ENCODE peak calls at places on chromosomes 4 and X, in five cellular contexts. J is WTC11, O is A549, I is HepG2, D is SK-N-SH. T is an unnamed sample.

GRCh38 chrX:118502121-118502794 is 6.6 kb downstream of the DOCK11 start:
- DNase-seq in J (no peak), O (no peak), I (no peak), D (no peak), T (peak)

GRCh38 chr4:55036405-55036804 is 89.0 kb downstream of the KDR start:
- DNase-seq in J (no peak), O (no peak), I (no peak), D (no peak), T (no peak)

GRCh38 chr4:69860007-69860406 is at the start of gene SULT1E1:
- DNase-seq in J (no peak), O (no peak), I (no peak), D (no peak), T (no peak)

GRCh38 chr4:73679836-73680235 is 59.6 kb upstream of the RASSF6 start:
- DNase-seq in J (no peak), O (no peak), I (no peak), D (no peak), T (no peak)

GRCh38 chr4:25951390-25951952 is 37.5 kb downstream of the SMIM20 start:
- DNase-seq in J (no peak), O (no peak), I (no peak), D (no peak), T (no peak)

GRCh38 chr4:113052379-113052951 is 3.0 kb downstream of the ANK2 start:
- DNase-seq in J (no peak), O (no peak), I (no peak), D (no peak), T (peak)

GRCh38 chr4:150367326-150367725 is 214.6 kb upstream of the MAB21L2 start:
- DNase-seq in J (peak), O (no peak), I (no peak), D (no peak), T (no peak)

GRCh38 chr4:145557720-145558119 is 61.5 kb upstream of the MMAA start:
- DNase-seq in J (peak), O (peak), I (peak), D (peak), T (peak)

GRCh38 chrX:11533211-11533651 is 132.5 kb downstream of the ARHGAP6 start:
- DNase-seq in J (no peak), O (peak), I (peak), D (peak), T (peak)

GRCh38 chr4:183147191-183147590 is 48.1 kb downstream of the WWC2 start:
- DNase-seq in J (no peak), O (no peak), I (no peak), D (no peak), T (no peak)

DNA sequence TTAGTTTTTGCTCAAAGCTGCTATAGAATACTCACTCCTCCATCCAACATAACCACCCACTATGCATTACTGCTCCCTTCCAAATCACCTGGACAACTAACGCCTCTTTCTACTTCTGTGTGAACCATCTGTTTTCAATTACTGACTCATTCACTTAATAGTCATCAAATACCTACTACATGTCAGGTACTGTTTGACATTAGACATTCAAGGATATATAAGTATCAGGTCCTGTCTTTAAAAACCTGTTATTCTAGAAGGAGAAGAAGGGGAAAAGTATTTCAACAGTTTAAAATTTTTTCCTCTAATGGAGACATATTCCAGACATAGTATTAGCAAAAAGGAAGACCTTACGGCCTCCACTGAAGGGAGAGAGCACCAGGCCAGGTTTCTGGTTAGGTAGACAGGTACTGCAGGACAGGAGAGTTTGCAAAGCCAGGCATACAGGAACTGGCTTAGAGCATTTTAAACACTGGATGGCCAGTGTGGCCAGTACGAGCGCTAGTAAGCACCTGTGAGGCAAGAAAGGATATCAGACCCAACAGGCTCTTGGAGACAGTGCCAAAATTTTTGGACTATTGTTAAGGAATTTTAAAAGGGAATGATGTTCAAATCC is 39.0 kb downstream of the SH3RF1 start:
- DNase-seq in J (no peak), O (no peak), I (no peak), D (no peak), T (no peak)
- TF ChIP-seq CTCF in J (no peak), O (no peak), I (no peak), D (no peak), T (no peak)

GRCh38 chr4:8403173-8403753 is 37.3 kb downstream of the ACOX3 start:
- DNase-seq in J (peak), O (peak), I (peak), D (peak), T (peak)
- TF ChIP-seq MAX in J (no peak), O (no peak), I (no peak), D (no peak), T (no peak)

DNA sequence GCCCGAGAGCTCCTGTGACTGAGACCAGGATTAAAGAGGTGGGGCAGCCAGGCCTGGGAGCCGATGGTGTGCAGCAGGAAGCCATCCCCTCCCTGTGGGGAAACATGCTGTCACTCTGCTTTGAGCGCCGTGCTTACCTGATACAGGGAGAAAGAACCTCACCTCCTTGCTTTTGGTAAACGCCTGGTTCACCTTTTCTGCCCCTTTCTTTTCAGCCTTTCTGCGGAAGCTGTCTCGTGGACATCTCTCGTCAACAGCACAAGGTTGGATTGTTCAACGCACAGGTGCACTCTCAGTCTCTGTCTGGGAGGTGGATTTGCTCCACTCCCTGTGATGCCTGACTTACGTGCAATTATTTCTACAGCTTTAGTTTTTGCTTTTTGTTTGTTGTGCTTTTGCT is 12.0 kb downstream of the ZFYVE28 start:
- DNase-seq in J (no peak), O (no peak), I (no peak), D (no peak), T (no peak)
- TF ChIP-seq CTCF in J (no peak), O (no peak), I (no peak), D (no peak), T (no peak)

GRCh38 chrX:123807825-123808416 is 51.9 kb upstream of the XIAP start:
- DNase-seq in J (no peak), O (no peak), I (no peak), D (no peak), T (no peak)
- TF ChIP-seq MAX in J (no peak), O (no peak), I (no peak), D (no peak), T (no peak)

GRCh38 chrX:13687203-13687602 is 1.7 kb upstream of the RAB9A start:
- DNase-seq in J (no peak), O (no peak), I (no peak), D (no peak), T (no peak)

GRCh38 chrX:13689519-13690211 is 737 bp downstream of the RAB9A start:
- DNase-seq in J (no peak), O (no peak), I (no peak), D (no peak), T (peak)

GRCh38 chrX:13688384-13688771 is 550 bp upstream of the RAB9A start:
- DNase-seq in J (no peak), O (no peak), I (no peak), D (peak), T (peak)

GRCh38 chrX:13690836-13691235 is 1.9 kb downstream of the RAB9A start:
- DNase-seq in J (no peak), O (no peak), I (no peak), D (no peak), T (no peak)

GRCh38 chrX:13688772-13689518 is at the start of gene RAB9A:
- DNase-seq in J (peak), O (peak), I (peak), D (peak), T (peak)
- TF ChIP-seq CTCF in J (no peak), O (no peak), I (no peak), D (no peak), T (no peak)

GRCh38 chrX:38646129-38646528 is 84.8 kb downstream of the TSPAN7 start:
- DNase-seq in J (no peak), O (no peak), I (no peak), D (no peak), T (no peak)

GRCh38 chrX:38638952-38639529 is 77.7 kb downstream of the TSPAN7 start:
- DNase-seq in J (no peak), O (no peak), I (peak), D (no peak), T (no peak)

GRCh38 chrX:38639730-38640129 is 78.4 kb downstream of the TSPAN7 start:
- DNase-seq in J (no peak), O (no peak), I (no peak), D (no peak), T (no peak)

GRCh38 chrX:38636949-38637819 is 75.8 kb downstream of the TSPAN7 start:
- DNase-seq in J (no peak), O (no peak), I (peak), D (no peak), T (no peak)

GRCh38 chrX:38641197-38641596 is 79.9 kb downstream of the TSPAN7 start:
- DNase-seq in J (no peak), O (no peak), I (no peak), D (no peak), T (no peak)
- TF ChIP-seq MAX in J (no peak), O (no peak), I (no peak), D (no peak), T (no peak)

GRCh38 chr4:82798168-82799005 is at the start of gene SCD5:
- DNase-seq in J (peak), O (peak), I (no peak), D (peak), T (peak)

GRCh38 chr4:82799006-82799881 is 648 bp upstream of the SCD5 start:
- DNase-seq in J (no peak), O (no peak), I (no peak), D (peak), T (no peak)

GRCh38 chr4:82803746-82804145 is 5.2 kb upstream of the SCD5 start:
- DNase-seq in J (no peak), O (no peak), I (no peak), D (no peak), T (no peak)

GRCh38 chr4:82802906-82803305 is 4.3 kb upstream of the SCD5 start:
- DNase-seq in J (no peak), O (no peak), I (no peak), D (no peak), T (peak)

DNA sequence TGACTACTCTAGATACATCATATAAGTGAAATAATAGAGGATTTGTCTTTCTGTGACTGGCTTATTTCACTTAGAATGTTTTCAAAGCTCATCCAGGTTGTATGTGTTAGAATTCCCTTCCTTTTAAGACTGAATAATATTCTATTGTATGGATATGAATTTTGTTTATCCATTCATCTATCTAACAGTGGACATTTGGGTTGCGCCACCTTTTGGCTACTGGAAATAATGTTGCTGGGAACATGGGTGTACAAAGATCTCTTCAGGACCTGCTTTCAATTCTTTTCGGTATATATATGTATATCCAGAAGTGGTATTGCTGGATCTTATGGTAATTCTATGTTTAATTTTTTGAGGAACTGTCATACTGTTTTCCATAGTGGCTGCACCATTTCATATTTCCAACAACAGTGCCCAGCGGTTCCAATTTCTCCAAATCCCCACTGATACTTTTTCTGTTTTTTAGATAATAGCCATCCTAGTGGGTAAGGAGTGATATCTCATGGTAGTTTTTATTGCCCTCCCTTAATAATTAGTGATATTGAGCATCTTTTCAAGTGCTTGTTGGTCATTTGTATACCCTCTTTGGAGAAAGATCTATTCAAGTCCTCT is 3.4 kb upstream of the SCD5 start:
- DNase-seq in J (no peak), O (no peak), I (peak), D (peak), T (peak)
- TF ChIP-seq CTCF in J (no peak), O (peak), I (peak), D (peak), T (peak)

DNA sequence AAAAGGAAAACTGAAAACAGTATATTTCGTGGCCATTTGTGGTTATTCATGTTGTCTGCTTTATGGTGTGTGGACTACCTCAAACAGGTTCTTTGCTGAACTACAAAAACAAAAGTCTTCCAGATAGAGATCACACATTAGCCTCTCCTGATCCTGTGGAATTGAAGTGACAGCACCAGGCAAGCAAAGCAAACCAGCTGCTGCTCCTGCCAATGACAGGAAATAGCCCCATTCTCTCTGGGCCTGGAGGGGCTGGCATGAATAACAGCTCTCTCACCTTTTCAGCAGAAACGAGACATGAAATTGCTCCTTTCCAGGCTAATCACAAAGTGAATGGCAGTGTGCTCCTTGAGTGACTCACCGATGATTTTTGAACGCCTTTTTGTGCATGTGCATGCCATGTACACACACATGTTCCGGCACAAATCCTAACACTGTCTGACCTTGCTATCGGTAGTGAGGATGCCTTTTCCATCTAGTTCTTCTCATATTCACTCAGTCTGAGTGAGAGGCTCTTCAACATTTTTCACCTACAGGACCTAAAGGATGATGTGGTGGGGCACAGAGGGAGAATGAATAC is 24.4 kb downstream of the MFAP3L start:
- DNase-seq in J (no peak), O (no peak), I (no peak), D (peak), T (no peak)
- TF ChIP-seq MAX in J (no peak), O (no peak), I (no peak), D (no peak), T (no peak)

DNA sequence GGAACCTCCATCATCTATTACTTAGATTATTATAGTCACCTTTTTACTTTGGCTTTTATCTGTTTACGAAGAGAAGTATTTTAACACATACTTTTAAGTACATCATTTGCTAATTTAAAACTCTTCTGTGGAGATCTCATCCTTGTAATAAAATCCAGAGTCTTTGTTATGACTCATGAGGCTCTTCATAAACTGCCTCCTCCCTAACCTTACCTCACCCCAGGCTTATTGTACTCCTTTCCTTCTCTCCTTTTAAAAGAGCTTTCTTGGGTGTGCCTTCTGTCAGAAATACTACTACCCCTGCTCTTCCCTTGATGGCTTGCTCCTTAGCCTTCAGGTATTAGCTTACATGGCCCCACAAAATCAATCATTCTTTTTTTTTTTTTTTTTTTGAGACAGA is 6.6 kb downstream of the ARL9 start:
- DNase-seq in J (no peak), O (no peak), I (no peak), D (no peak), T (no peak)
- TF ChIP-seq CTCF in J (no peak), O (no peak), I (no peak), D (no peak), T (no peak)

DNA sequence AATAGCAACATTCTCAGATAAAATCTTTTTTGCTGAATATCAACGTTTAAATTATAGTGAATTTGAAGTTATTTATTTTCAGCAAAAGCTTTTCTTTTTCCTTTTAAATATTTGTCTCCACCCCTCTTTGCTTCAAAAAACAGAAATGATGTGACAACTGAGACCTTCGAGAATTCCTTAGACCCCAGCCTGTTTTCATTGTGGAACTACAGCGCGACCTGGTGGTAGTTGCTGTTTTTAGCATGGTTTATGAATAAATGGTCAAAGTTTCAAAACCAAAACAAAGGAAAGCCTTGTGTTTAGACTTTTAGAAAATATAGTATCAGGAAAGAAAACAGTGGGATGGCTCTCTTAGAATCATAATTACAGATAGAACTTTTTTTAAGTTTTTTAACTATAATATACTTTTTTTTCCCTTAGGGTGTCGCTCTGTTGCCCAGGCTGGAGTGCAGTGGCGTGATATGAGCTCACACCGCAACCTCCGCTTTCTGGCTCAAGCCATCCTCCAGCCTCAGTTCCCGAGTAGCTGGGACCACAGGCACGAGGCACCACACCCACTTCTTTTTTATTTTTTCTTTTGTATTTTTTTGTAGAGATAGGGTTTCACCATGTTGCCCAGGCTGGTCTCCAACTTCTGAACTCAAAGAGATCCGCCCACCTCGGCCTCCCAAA is 26.8 kb upstream of the TMEM184C start:
- DNase-seq in J (peak), O (peak), I (peak), D (peak), T (peak)
- TF ChIP-seq MAX in J (no peak), O (no peak), I (no peak), D (no peak), T (no peak)